ENCODE peak calls at places on chromosomes 3 and 15, in six cellular contexts. F, M, O, R, L and J are unnamed samples. For H3K36me3, the result is how much of the 10 kb centered on the place peaks cover.

GRCh38 chr3:70000028-70000410 is 486 bp downstream of the SAMMSON start:
- DNase-seq in R (no peak), M (no peak), F (no peak), L (no peak), O (no peak), J (no peak)

GRCh38 chr3:52534281-52535183 is 875 bp upstream of the NT5DC2 start:
- DNase-seq in L (peak), O (peak), R (peak), F (no peak), M (peak), J (no peak)

GRCh38 chr15:57357796-57358195 is 18.5 kb upstream of the CGNL1 start:
- DNase-seq in F (no peak), R (no peak), O (no peak), L (no peak), M (no peak), J (no peak)

GRCh38 chr3:86814918-86815655 is 175.9 kb downstream of the VGLL3 start:
- DNase-seq in M (no peak), O (no peak), F (no peak), L (no peak), R (no peak), J (no peak)

GRCh38 chr3:171811059-171811912 is 1.0 kb upstream of the PLD1 start:
- DNase-seq in L (no peak), R (no peak), O (no peak), F (no peak), M (peak), J (peak)

GRCh38 chr15:66864871-66865281 is 162.8 kb downstream of the SMAD6 start:
- DNase-seq in L (no peak), F (no peak), R (no peak), O (no peak), M (peak), J (no peak)

GRCh38 chr3:33008282-33008681 is 56.8 kb downstream of the CCR4 start:
- DNase-seq in F (no peak), R (no peak), O (no peak), M (no peak), L (no peak), J (no peak)

GRCh38 chr3:42843730-42844713 is 31.7 kb downstream of the CYP8B1 start:
- DNase-seq in L (peak), O (no peak), R (no peak), M (peak), F (no peak), J (no peak)

GRCh38 chr15:72690938-72691337 is 4.9 kb downstream of the BBS4 start:
- DNase-seq in O (no peak), M (no peak), L (no peak), F (no peak), R (no peak), J (no peak)

GRCh38 chr3:40923130-40923529 is 276.2 kb upstream of the CTNNB1 start:
- DNase-seq in M (no peak), F (no peak), O (no peak), R (no peak), L (no peak), J (no peak)

GRCh38 chr3:160413613-160414248 is 14.3 kb downstream of the SMC4 start:
- DNase-seq in F (peak), M (no peak), L (no peak), R (peak), O (peak), J (no peak)

GRCh38 chr15:73939138-73939537 is 12.9 kb downstream of the LOXL1 start:
- DNase-seq in R (no peak), F (no peak), M (no peak), O (no peak), L (peak), J (no peak)

GRCh38 chr15:47366884-47367283 is 350.4 kb upstream of the SEMA6D start:
- DNase-seq in R (no peak), F (no peak), L (no peak), M (no peak), O (no peak), J (no peak)

GRCh38 chr15:45637552-45638033 is 2.8 kb downstream of the SQOR start:
- DNase-seq in M (no peak), R (peak), F (no peak), L (peak), O (peak), J (peak)

GRCh38 chr15:69758810-69759410 is 306.3 kb downstream of the RPLP1 start:
- DNase-seq in M (no peak), R (peak), F (no peak), O (no peak), L (no peak), J (no peak)

GRCh38 chr3:81045976-81046375 is 715.5 kb downstream of the GBE1 start:
- DNase-seq in F (no peak), L (no peak), O (no peak), M (no peak), R (no peak), J (no peak)

GRCh38 chr3:175716451-175716850 is 857.3 kb downstream of the NAALADL2 start:
- DNase-seq in R (no peak), M (no peak), L (no peak), O (no peak), F (no peak), J (peak)

GRCh38 chr3:47000922-47001730 is 21.7 kb downstream of the NBEAL2 start:
- DNase-seq in F (no peak), M (no peak), L (peak), R (no peak), O (no peak), J (no peak)

GRCh38 chr15:83319771-83320170 is 35.3 kb upstream of the BNC1 start:
- DNase-seq in O (no peak), L (no peak), F (no peak), M (no peak), R (no peak), J (no peak)
- H3K4me3 ChIP-seq in O (no peak), L (no peak), F (no peak), M (no peak), R (no peak), J (no peak)

GRCh38 chr3:153443961-153444360 is 281.9 kb downstream of the RAP2B start:
- DNase-seq in L (no peak), R (no peak), M (no peak), F (peak), O (no peak), J (no peak)
- TF ChIP-seq CTCF in L (no peak), R (no peak), M (no peak), F (peak), O (no peak), J (peak)

GRCh38 chr3:187725653-187726370 is 19.5 kb downstream of the BCL6 start:
- DNase-seq in L (no peak), F (no peak), O (no peak), M (no peak), R (no peak), J (no peak)

GRCh38 chr3:187728930-187729583 is 16.2 kb downstream of the BCL6 start:
- DNase-seq in M (no peak), L (no peak), R (no peak), F (no peak), O (no peak), J (no peak)

GRCh38 chr3:187725218-187725617 is 20.1 kb downstream of the BCL6 start:
- DNase-seq in R (no peak), O (no peak), F (no peak), L (no peak), M (no peak), J (no peak)

GRCh38 chr3:187728248-187728647 is 17.0 kb downstream of the BCL6 start:
- DNase-seq in F (no peak), L (no peak), R (no peak), M (no peak), O (no peak), J (no peak)

GRCh38 chr3:187726564-187726963 is 18.7 kb downstream of the BCL6 start:
- DNase-seq in L (no peak), M (no peak), R (no peak), O (no peak), F (no peak), J (no peak)
- H3K36me3 ChIP-seq in L (under half), M (half or more), R (half or more), O (under half), F (under half), J (half or more)

GRCh38 chr15:63391669-63392354 is 10.2 kb upstream of the CA12 start:
- DNase-seq in O (no peak), L (no peak), F (no peak), M (no peak), R (no peak), J (no peak)
- H3K4me3 ChIP-seq in O (no peak), L (no peak), F (no peak), M (no peak), R (no peak), J (no peak)

DNA sequence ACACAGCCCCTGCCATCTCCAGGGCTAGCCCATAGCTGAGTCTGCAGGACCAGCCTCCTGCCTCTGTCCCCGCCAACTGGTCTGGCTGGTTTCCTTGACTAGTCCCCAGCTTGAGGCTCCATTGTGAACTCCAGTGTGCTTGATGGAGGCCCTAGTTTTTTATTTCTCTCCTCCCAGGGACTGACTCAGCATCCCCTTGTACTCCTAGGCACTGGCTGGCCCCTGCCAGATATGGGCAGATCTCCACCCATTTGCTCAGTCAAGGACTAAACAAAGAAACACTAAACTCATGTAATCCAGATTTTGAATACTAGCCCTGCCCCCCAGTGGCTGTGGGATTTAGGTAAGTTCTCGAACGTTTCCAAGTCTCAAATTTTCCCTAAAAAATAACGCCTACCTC is 415.4 kb upstream of the RORA start:
- DNase-seq in L (no peak), R (no peak), O (peak), F (no peak), M (no peak), J (no peak)
- TF ChIP-seq CTCF in L (no peak), R (no peak), O (no peak), F (no peak), M (no peak), J (no peak)

GRCh38 chr15:100902436-100903190 is 16.5 kb upstream of the LRRK1 start:
- DNase-seq in O (no peak), F (no peak), L (peak), M (peak), R (peak), J (peak)
- H3K36me3 ChIP-seq in O (under half), F (under half), L (under half), M (under half), R (under half), J (under half)

GRCh38 chr3:30615615-30616346 is 9.4 kb downstream of the TGFBR2 start:
- DNase-seq in L (no peak), O (no peak), R (no peak), F (no peak), M (no peak), J (no peak)
- H3K4me3 ChIP-seq in L (no peak), O (no peak), R (no peak), F (no peak), M (no peak), J (no peak)